ENCODE peak calls at places on chromosomes 13 and 19, in eight cellular contexts. D is suprapubic skin, W is IMR-90, Q is K562, F is adrenal gland, I is stomach, H is breast epithelium, Z is A549. Y is an unnamed sample.

GRCh38 chr19:15123031-15123890 is 16.1 kb downstream of the SYDE1 start:
- DNase-seq in D (no peak), W (no peak), Q (no peak), F (no peak), I (no peak), H (no peak), Z (no peak), Y (no peak)

GRCh38 chr13:21061077-21061945 is at the start of gene LATS2:
- DNase-seq in D (peak; percentile 98), W (peak; percentile 94), Q (peak; percentile 88), F (peak; percentile 97), I (peak; percentile 97), H (peak; percentile 95), Z (peak; percentile 89), Y (peak; percentile 98)

GRCh38 chr19:8552810-8553209 is 24.4 kb downstream of the MYO1F start:
- DNase-seq in D (no peak), W (peak; percentile 62), Q (peak; percentile 50), F (no peak), I (no peak), H (no peak), Z (peak; percentile 65), Y (no peak)

GRCh38 chr19:2266183-2266993 is 10.2 kb upstream of the JSRP1 start:
- DNase-seq in D (peak; percentile 90), W (peak; percentile 75), Q (peak; percentile 60), F (peak; percentile 87), I (peak; percentile 93), H (peak; percentile 81), Z (no peak), Y (peak; percentile 95)

GRCh38 chr19:15378529-15379082 is 981 bp downstream of the AKAP8 start:
- DNase-seq in D (peak; percentile 74), W (peak; percentile 41), Q (peak; percentile 15), F (peak; percentile 58), I (peak; percentile 59), H (peak; percentile 43), Z (peak; percentile 31), Y (peak; percentile 90)

GRCh38 chr19:55625004-55625326 is 599 bp upstream of the ZNF784 start:
- DNase-seq in D (no peak), W (no peak), Q (peak; percentile 2), F (no peak), I (no peak), H (no peak), Z (no peak), Y (no peak)

GRCh38 chr19:35313614-35314013 is 15.4 kb upstream of the CD22 start:
- DNase-seq in D (no peak), W (no peak), Q (peak; percentile 12), F (peak; percentile 73), I (no peak), H (no peak), Z (no peak), Y (no peak)

GRCh38 chr19:45753548-45753947 is 15.5 kb downstream of the SIX5 start:
- DNase-seq in D (no peak), W (no peak), Q (peak; percentile 43), F (no peak), I (no peak), H (no peak), Z (no peak), Y (no peak)

GRCh38 chr19:48341006-48341405 is 15.7 kb downstream of the EMP3 start:
- DNase-seq in D (no peak), W (peak; percentile 61), Q (no peak), F (peak; percentile 82), I (no peak), H (no peak), Z (no peak), Y (no peak)

GRCh38 chr19:3976495-3977241 is 5.8 kb upstream of the DAPK3 start:
- DNase-seq in D (peak; percentile 66), W (no peak), Q (no peak), F (peak; percentile 88), I (no peak), H (peak; percentile 25), Z (no peak), Y (no peak)

GRCh38 chr13:78719367-78719766 is 60.4 kb upstream of the OBI1 start:
- DNase-seq in D (no peak), W (no peak), Q (no peak), F (no peak), I (no peak), H (no peak), Z (no peak), Y (no peak)

GRCh38 chr19:58054792-58055482 is 4.1 kb upstream of the ZNF135 start:
- DNase-seq in D (no peak), W (peak; percentile 2), Q (no peak), F (peak; percentile 13), I (no peak), H (peak; percentile 36), Z (no peak), Y (no peak)

GRCh38 chr19:30374791-30375650 is 2.8 kb downstream of the ZNF536 start:
- DNase-seq in D (no peak), W (no peak), Q (no peak), F (no peak), I (peak; percentile 21), H (no peak), Z (no peak), Y (no peak)

GRCh38 chr13:71786815-71787214 is 80.2 kb downstream of the DACH1 start:
- DNase-seq in D (no peak), W (no peak), Q (no peak), F (no peak), I (no peak), H (no peak), Z (no peak), Y (no peak)
- H3K27ac ChIP-seq in D (no peak overlapping the region), W (no peak overlapping the region), Q (no peak overlapping the region), F (no peak overlapping the region), I (no peak overlapping the region), H (no peak overlapping the region), Z (no peak overlapping the region), Y (no peak overlapping the region)

GRCh38 chr13:33015791-33016323 is 366 bp upstream of the KL start:
- DNase-seq in D (peak; percentile 64), W (no peak), Q (no peak), F (peak; percentile 11), I (peak; percentile 29), H (no peak), Z (no peak), Y (peak; percentile 77)

GRCh38 chr13:33015275-33015674 is 948 bp upstream of the KL start:
- DNase-seq in D (no peak), W (no peak), Q (no peak), F (peak; percentile 13), I (no peak), H (no peak), Z (no peak), Y (no peak)

GRCh38 chr13:33018886-33019285 is 2.7 kb downstream of the KL start:
- DNase-seq in D (no peak), W (no peak), Q (no peak), F (no peak), I (no peak), H (no peak), Z (no peak), Y (no peak)

GRCh38 chr13:33017410-33017929 is 1.2 kb downstream of the KL start:
- DNase-seq in D (peak; percentile 70), W (peak; percentile 6), Q (peak; percentile 8), F (peak; percentile 16), I (peak; percentile 59), H (no peak), Z (peak; percentile 69), Y (no peak)

DNA sequence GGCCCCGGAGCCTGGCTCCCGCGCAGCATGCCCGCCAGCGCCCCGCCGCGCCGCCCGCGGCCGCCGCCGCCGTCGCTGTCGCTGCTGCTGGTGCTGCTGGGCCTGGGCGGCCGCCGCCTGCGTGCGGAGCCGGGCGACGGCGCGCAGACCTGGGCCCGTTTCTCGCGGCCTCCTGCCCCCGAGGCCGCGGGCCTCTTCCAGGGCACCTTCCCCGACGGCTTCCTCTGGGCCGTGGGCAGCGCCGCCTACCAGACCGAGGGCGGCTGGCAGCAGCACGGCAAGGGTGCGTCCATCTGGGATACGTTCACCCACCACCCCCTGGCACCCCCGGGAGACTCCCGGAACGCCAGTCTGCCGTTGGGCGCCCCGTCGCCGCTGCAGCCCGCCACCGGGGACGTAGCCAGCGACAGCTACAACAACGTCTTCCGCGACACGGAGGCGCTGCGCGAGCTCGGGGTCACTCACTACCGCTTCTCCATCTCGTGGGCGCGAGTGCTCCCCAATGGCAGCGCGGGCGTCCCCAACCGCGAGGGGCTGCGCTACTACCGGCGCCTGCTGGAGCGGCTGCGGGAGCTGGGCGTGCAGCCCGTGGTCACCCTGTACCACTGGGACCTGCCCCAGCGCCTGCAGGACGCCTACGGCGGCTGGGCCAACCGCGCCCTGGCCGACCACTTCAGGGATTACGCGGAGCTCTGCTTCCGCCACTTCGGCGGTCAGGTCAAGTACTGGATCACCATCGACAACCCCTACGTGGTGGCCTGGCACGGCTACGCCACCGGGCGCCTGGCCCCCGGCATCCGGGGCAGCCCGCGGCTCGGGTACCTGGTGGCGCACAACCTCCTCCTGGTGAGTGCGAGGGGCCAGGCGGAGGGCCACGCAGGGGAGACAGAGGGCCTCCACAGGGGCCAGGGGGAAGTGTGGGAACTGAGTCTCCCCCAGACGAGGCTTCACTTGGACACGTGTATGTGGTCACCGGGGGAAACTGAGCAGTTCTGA is at the start of gene KL:
- DNase-seq in D (peak; percentile 67), W (no peak), Q (no peak), F (peak; percentile 10), I (peak; percentile 38), H (no peak), Z (peak; percentile 1), Y (peak; percentile 87)
- TF ChIP-seq POLR2A in D (no peak), W (no peak), Q (no peak), F (no peak), I (no peak), H (no peak), Z (no peak), Y (no peak)

DNA sequence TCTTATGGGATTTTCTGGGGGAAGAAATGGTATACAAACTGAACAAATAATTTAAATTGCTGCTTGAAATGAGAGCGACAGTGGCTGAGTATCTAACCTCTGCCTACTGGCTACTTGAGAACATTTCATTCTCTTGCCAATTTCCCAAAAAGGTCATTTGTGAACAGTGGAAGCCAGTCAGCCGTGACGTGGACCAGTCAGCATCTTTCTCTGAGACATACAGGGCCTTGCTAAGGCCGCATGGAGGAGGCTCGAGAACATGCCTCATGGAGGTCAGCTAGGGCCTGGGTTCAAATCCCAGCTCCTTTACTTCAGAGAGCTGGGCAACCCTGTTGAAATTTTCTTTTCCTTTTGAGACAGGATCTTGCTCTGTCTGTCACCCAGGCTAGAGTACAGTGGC is 20.3 kb downstream of the ZC3H4 start:
- DNase-seq in D (no peak), W (no peak), Q (no peak), F (no peak), I (no peak), H (no peak), Z (no peak), Y (no peak)
- H3K27ac ChIP-seq in D (no peak overlapping the region), W (no peak overlapping the region), Q (no peak overlapping the region), F (no peak overlapping the region), I (peak overlapping the region; percentile 85), H (peak overlapping the region; percentile 98), Z (no peak overlapping the region), Y (peak overlapping the region; percentile 86)

DNA sequence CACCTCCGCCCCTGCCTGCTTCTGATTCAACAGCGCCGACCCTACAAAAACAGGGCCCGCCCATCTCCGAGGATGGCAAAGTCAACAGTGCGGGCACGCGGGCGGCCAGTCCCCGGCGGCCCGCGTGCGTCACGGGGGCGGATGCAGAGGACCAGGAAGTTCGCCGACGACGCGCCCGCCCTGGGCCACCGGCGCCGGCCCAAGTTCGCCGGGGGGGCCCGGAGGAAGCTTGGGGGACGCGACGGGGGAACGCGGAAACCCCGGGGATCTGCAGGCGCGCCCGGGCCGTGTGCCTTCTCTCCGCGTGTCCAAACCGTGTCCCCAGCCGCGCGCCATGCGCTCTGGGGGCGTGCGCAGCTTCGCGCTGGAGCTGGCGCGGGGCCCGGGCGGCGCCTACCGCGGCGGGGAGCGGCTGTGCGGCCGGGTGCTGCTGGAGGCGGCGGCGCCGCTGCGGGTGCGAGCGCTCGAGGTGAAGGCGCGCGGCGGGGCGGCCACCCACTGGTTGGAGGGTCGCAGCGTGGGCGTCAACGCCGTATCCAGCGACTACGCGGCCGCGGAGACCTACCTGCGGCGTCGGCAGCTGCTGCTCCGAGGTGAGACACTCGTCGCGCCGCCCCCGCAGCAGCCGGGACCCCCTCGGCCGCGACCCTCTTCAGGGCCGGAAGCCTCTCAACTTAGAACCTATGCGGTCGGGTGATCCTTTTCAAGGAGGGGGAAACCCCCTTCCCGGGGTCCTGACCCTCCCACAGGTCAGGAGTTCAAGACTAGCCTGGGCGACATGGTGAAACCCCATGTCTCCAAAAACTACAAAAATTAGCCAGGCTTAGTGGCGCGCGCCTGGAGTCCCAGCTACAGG is 6.8 kb upstream of the ARRDC2 start:
- DNase-seq in D (peak; percentile 96), W (peak; percentile 73), Q (peak; percentile 83), F (peak; percentile 76), I (peak; percentile 94), H (peak; percentile 89), Z (peak; percentile 94), Y (peak; percentile 99)
- TF ChIP-seq POLR2A in D (no peak), W (peak; percentile 64), Q (peak; percentile 73), F (no peak), I (no peak), H (peak; percentile 36), Z (peak; percentile 51), Y (no peak)

Y was measured in spleen.